ENCODE peak calls at places on chromosomes 11 and 22, in six cellular contexts. B is A549, E is astrocyte, G is IMR-90, T is colonic mucosa, F is fibroblast of lung. X is an unnamed sample.

GRCh38 chr22:19959043-19959586 is 17.5 kb upstream of the TXNRD2 start:
- DNase-seq in E (peak), T (peak), F (peak), B (no peak), G (peak), X (peak)

GRCh38 chr11:72989727-72990126 is 152.4 kb downstream of the FCHSD2 start:
- DNase-seq in G (peak), B (no peak), E (no peak), F (no peak), T (no peak), X (peak)

GRCh38 chr22:45201678-45202332 is 38.1 kb downstream of the NUP50 start:
- DNase-seq in F (peak), E (peak), B (peak), G (peak), T (no peak), X (no peak)

GRCh38 chr11:44540667-44541066 is 24.8 kb upstream of the CD82 start:
- DNase-seq in G (no peak), E (no peak), T (no peak), B (no peak), F (no peak), X (no peak)

GRCh38 chr11:18844753-18845367 is 53.3 kb upstream of the PTPN5 start:
- DNase-seq in G (peak), T (no peak), F (peak), E (peak), B (peak), X (peak)

GRCh38 chr11:47109882-47110281 is 66.8 kb downstream of the ARFGAP2 start:
- DNase-seq in B (no peak), G (no peak), F (no peak), E (no peak), T (no peak), X (peak)

GRCh38 chr11:71488086-71488967 is 35.3 kb downstream of the NADSYN1 start:
- DNase-seq in T (no peak), G (peak), B (peak), F (peak), E (peak), X (peak)

GRCh38 chr11:105609832-105610781 is at the start of gene GRIA4:
- DNase-seq in F (peak), G (peak), T (peak), E (peak), B (peak), X (peak)

GRCh38 chr22:38461057-38461413 is 6.0 kb upstream of the KCNJ4 start:
- DNase-seq in G (no peak), F (no peak), E (no peak), T (no peak), B (no peak), X (no peak)

GRCh38 chr11:102168483-102168882 is 58.2 kb downstream of the YAP1 start:
- DNase-seq in T (no peak), F (peak), E (no peak), B (no peak), G (no peak), X (no peak)

GRCh38 chr11:95570845-95571244 is 218.7 kb downstream of the FAM76B start:
- DNase-seq in F (no peak), T (no peak), G (no peak), B (no peak), E (no peak), X (no peak)

GRCh38 chr11:363948-364761 is 5.1 kb upstream of the B4GALNT4 start:
- DNase-seq in B (peak), T (peak), E (no peak), G (no peak), F (no peak), X (peak)

GRCh38 chr11:1520987-1521349 is 34.4 kb upstream of the MOB2 start:
- DNase-seq in E (no peak), G (no peak), T (no peak), F (no peak), B (no peak), X (peak)

GRCh38 chr11:134034496-134035381 is 34.1 kb upstream of the JAM3 start:
- DNase-seq in B (no peak), G (no peak), T (no peak), F (peak), E (no peak), X (no peak)

GRCh38 chr11:24324211-24324610 is 172.6 kb upstream of the LUZP2 start:
- DNase-seq in E (peak), B (no peak), F (peak), T (no peak), G (peak), X (no peak)

GRCh38 chr11:3949132-3949531 is 93.7 kb downstream of the STIM1 start:
- DNase-seq in G (no peak), B (no peak), F (no peak), T (no peak), E (no peak), X (no peak)

GRCh38 chr22:30393322-30393680 is 3.5 kb upstream of the SEC14L2 start:
- DNase-seq in E (no peak), T (no peak), F (no peak), G (no peak), B (no peak), X (no peak)

GRCh38 chr11:66674964-66675602 is 2.6 kb downstream of the RBM4B start:
- DNase-seq in B (no peak), F (no peak), G (no peak), T (no peak), E (no peak), X (no peak)

GRCh38 chr11:45803981-45804805 is 756 bp upstream of the SLC35C1 start:
- DNase-seq in E (peak), G (peak), B (peak), F (peak), T (peak), X (peak)

GRCh38 chr22:37892566-37893338 is 13.3 kb upstream of the MICALL1 start:
- DNase-seq in B (no peak), F (no peak), E (no peak), G (no peak), T (no peak), X (no peak)

GRCh38 chr11:1728931-1729691 is 21.3 kb downstream of the IFITM10 start:
- DNase-seq in B (no peak), T (no peak), F (no peak), G (no peak), E (no peak), X (no peak)

GRCh38 chr11:1557904-1558831 is 13.9 kb downstream of the DUSP8 start:
- DNase-seq in T (peak), B (peak), E (peak), G (peak), F (peak), X (peak)

GRCh38 chr11:46617451-46618314 is at the start of gene ATG13:
- DNase-seq in B (peak), F (peak), T (peak), G (peak), E (peak), X (peak)

GRCh38 chr11:19502691-19503253 is 209.9 kb upstream of the NAV2 start:
- DNase-seq in G (no peak), T (no peak), B (no peak), E (no peak), F (no peak), X (no peak)

GRCh38 chr11:94774345-94774744 is 6.2 kb downstream of the AMOTL1 start:
- DNase-seq in F (no peak), B (no peak), T (no peak), G (peak), E (no peak), X (peak)

GRCh38 chr11:120134931-120135228 is 3.0 kb downstream of the TRIM29 start:
- DNase-seq in G (no peak), F (no peak), E (no peak), T (peak), B (no peak), X (no peak)

GRCh38 chr11:65185869-65186341 is 4.2 kb downstream of the CAPN1 start:
- DNase-seq in F (no peak), T (no peak), G (no peak), E (no peak), B (no peak), X (no peak)
- TF ChIP-seq CTCF in F (peak), T (no peak), G (no peak), E (no peak), B (no peak), X (peak)

DNA sequence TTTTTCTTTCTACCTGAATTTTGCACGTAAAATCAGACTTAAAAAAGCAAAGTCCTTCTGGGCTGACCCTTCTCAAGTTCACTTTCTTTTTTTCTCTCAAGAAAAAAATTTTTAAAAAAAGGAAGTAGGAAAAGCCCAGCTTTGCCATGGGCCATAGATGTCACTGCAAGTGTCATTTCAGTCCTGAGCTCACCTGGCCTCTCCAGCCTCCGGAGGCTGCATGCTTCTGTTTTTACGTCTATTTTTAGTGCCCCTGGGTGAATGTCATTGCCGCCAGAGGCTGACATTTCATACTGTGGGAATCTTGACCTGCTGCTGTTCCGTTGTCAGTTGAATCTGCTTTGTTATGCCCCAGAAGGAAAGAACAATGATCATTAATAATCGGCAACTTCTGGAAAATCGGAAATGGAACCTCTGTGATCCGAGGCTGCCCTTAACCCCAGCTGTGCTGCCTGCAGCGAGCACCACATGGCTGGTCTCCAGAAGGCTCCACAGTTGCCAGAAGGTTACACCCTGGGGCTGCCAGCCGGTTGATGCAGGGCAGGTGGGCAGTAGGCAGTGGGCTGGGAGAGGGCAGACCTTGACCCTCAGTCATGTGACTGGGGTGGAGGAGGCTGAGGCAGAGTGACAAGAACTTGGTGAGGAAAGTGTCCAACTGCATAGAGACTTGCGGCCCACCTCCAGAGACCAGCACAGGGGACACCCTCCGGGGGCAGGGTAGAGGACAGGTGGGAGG is 16.7 kb upstream of the MYEOV start:
- DNase-seq in B (no peak), F (no peak), T (peak), E (no peak), G (no peak), X (no peak)
- H3K4me3 ChIP-seq in B (no peak), F (no peak), T (no peak), E (no peak), G (no peak), X (no peak)

GRCh38 chr11:35553021-35553420 is 27.6 kb upstream of the PAMR1 start:
- DNase-seq in F (no peak), G (peak), E (no peak), B (no peak), T (no peak), X (no peak)

GRCh38 chr11:35558468-35558867 is 33.1 kb upstream of the PAMR1 start:
- DNase-seq in E (no peak), B (no peak), G (peak), F (peak), T (no peak), X (no peak)

GRCh38 chr11:35553831-35554230 is 28.4 kb upstream of the PAMR1 start:
- DNase-seq in F (peak), G (peak), E (peak), T (no peak), B (peak), X (peak)

GRCh38 chr11:35555238-35555887 is 29.9 kb upstream of the PAMR1 start:
- DNase-seq in F (peak), B (no peak), G (peak), T (no peak), E (no peak), X (peak)

GRCh38 chr11:35554491-35555237 is 29.2 kb upstream of the PAMR1 start:
- DNase-seq in G (peak), E (no peak), F (peak), T (no peak), B (peak), X (peak)
- TF ChIP-seq CTCF in G (peak), E (peak), F (peak), T (no peak), B (peak), X (peak)

GRCh38 chr11:111514216-111515031 is at the start of gene HOATZ:
- DNase-seq in F (peak), B (no peak), T (no peak), E (no peak), G (no peak), X (no peak)
- H3K4me3 ChIP-seq in F (no peak), B (no peak), T (no peak), E (peak), G (peak), X (peak)

GRCh38 chr22:43397766-43398165 is 14.0 kb upstream of the MPPED1 start:
- DNase-seq in T (no peak), E (no peak), G (no peak), F (no peak), B (no peak), X (no peak)

GRCh38 chr22:43398246-43398645 is 13.6 kb upstream of the MPPED1 start:
- DNase-seq in T (no peak), E (no peak), G (no peak), B (no peak), F (no peak), X (no peak)

GRCh38 chr22:43399338-43399979 is 12.4 kb upstream of the MPPED1 start:
- DNase-seq in F (no peak), G (no peak), T (no peak), E (no peak), B (no peak), X (no peak)

GRCh38 chr22:43399980-43400358 is 11.8 kb upstream of the MPPED1 start:
- DNase-seq in T (no peak), F (no peak), E (no peak), B (no peak), G (no peak), X (no peak)

DNA sequence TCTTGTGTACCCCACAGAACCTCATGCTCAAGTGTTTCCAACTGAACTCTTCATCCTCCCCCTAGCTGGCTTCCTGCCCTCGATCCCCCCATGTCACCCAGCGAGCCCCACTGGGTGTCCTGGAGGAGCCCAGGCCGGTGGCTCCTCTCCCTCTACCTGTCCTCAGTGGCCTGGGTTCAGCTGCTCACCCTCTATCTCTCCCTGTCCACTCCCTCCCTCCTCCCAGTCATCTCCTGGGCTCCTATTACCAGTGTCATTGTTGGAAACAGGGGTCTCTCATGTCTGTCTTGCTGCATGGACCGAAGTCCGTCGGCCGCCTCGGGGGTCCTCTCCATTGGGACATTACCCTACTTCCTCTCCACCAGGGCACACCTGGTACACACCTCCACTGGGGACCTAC is 12.9 kb upstream of the MPPED1 start:
- DNase-seq in T (no peak), E (no peak), G (no peak), B (no peak), F (no peak), X (no peak)
- TF ChIP-seq CTCF in T (no peak), E (no peak), G (no peak), B (no peak), F (no peak), X (no peak)

DNA sequence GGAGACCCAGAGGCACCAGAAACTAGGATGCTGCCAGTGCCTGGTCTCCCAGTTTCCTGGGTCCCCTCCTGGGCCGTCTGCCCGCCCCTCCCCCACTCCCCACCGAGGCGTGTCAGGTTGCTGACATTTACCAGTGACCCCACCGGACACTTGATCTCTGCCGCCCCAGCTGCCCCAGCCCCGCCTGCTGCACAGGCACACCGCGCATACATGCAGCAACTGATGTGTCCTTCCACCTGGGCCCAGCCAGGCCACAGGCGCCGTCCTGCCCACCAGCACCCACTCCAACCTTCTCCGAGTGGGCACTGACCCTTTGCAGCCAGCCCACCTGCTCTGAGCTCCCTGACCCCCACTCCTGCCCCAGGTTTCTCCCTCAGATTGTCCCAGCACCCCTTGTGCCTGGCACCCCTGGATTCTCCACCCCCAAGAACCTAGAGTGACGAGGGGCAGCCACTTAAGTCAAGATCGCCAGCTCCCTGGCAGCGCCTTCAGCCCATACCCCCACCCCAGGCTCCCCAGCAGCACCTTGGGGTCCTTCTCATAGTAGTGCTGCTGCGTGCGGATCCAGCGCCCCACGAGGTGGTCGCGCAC is 548 bp downstream of the PYGM start:
- DNase-seq in F (no peak), E (no peak), T (no peak), B (no peak), G (no peak), X (no peak)
- H3K4me3 ChIP-seq in F (no peak), E (no peak), T (no peak), B (no peak), G (no peak), X (no peak)

GRCh38 chr22:43828711-43829447 is 16.8 kb upstream of the EFCAB6 start:
- DNase-seq in E (peak), B (peak), F (peak), T (peak), G (peak), X (peak)
- TF ChIP-seq CTCF in E (no peak), B (no peak), F (peak), T (no peak), G (peak), X (no peak)

DNA sequence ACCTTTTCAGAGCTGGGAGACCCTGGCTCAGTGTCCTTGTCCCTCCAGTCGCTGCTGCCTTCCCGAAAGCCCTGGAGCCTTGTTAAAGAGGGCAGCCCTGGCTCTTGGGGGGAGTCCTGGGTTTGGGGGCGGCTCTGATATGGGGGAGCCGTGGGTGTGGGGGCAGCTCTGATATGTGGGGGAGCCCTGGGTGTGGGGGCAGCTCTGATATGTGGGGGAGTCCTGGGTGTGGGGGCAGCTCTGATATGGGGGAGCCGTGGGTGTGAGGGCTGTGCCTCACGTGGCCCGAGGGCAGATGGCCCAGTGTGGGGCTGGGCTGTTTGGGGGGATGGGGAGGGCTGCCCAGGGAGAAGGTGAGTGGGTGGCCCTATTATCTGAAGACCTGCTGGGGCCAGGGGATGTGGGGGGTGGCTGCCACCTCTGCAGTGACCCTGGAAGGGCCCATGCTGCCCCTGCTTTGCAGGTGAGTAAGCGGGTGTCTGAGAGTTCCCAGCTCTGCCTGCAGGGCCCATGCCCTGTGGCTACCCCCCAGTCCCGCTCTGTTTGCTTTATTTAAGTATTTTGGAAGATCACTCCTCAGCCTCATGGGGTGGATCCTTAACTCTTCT is 30.9 kb upstream of the GRAMD4 start:
- DNase-seq in E (no peak), F (no peak), G (no peak), T (no peak), B (no peak), X (no peak)
- H3K4me3 ChIP-seq in E (no peak), F (no peak), G (no peak), T (no peak), B (no peak), X (no peak)

GRCh38 chr11:43130616-43131015 is 181.2 kb upstream of the API5 start:
- DNase-seq in B (no peak), G (no peak), E (no peak), T (peak), F (no peak), X (no peak)
- TF ChIP-seq CTCF in B (no peak), G (no peak), E (no peak), T (no peak), F (no peak), X (no peak)